ENCODE peak calls at places on chromosomes 5 and 9, in four cellular contexts. H, F, N and W are unnamed samples.

GRCh38 chr9:124297553-124297905 is 39.8 kb downstream of the NEK6 start:
- DNase-seq in H (peak), F (peak), N (peak), W (peak)

GRCh38 chr5:28226407-28226806 is 1188.0 kb upstream of the CDH9 start:
- DNase-seq in H (no peak), F (no peak), N (no peak), W (no peak)

GRCh38 chr5:163880307-163880706 is 374.9 kb downstream of the MAT2B start:
- DNase-seq in H (no peak), F (no peak), N (no peak), W (no peak)

GRCh38 chr5:51621156-51621555 is 237.9 kb downstream of the ISL1 start:
- DNase-seq in H (no peak), F (no peak), N (no peak), W (no peak)

GRCh38 chr5:958701-959571 is 49.7 kb upstream of the NKD2 start:
- DNase-seq in H (peak), F (no peak), N (peak), W (peak)

GRCh38 chr9:125472926-125473701 is 211.5 kb downstream of the GAPVD1 start:
- DNase-seq in H (no peak), F (no peak), N (no peak), W (no peak)

GRCh38 chr9:1871486-1872181 is 143.5 kb upstream of the SMARCA2 start:
- DNase-seq in H (no peak), F (no peak), N (no peak), W (no peak)

GRCh38 chr5:72402381-72402890 is 82.3 kb downstream of the PTCD2 start:
- DNase-seq in H (no peak), F (no peak), N (no peak), W (no peak)

GRCh38 chr5:137143244-137143605 is 355.9 kb downstream of the SPOCK1 start:
- DNase-seq in H (no peak), F (no peak), N (no peak), W (peak)

GRCh38 chr5:172541764-172542120 is 87.4 kb upstream of the SH3PXD2B start:
- DNase-seq in H (no peak), F (no peak), N (no peak), W (no peak)

GRCh38 chr9:91273853-91274552 is 87.7 kb downstream of the AUH start:
- DNase-seq in H (no peak), F (no peak), N (no peak), W (no peak)

GRCh38 chr5:170572453-170572852 is 68.6 kb downstream of the KCNIP1 start:
- DNase-seq in H (no peak), F (no peak), N (no peak), W (no peak)

GRCh38 chr5:1961952-1962595 is 79.3 kb upstream of the IRX4 start:
- DNase-seq in H (no peak), F (peak), N (no peak), W (no peak)

GRCh38 chr9:132114102-132114707 is 34.5 kb upstream of the MED27 start:
- DNase-seq in H (peak), F (peak), N (peak), W (no peak)

GRCh38 chr5:4258170-4258569 is 662.5 kb downstream of the IRX1 start:
- DNase-seq in H (no peak), F (no peak), N (no peak), W (no peak)

GRCh38 chr9:12719431-12719830 is 26.2 kb downstream of the TYRP1 start:
- DNase-seq in H (no peak), F (no peak), N (no peak), W (no peak)

GRCh38 chr5:53090229-53090628 is 19.3 kb downstream of the MOCS2 start:
- DNase-seq in H (no peak), F (no peak), N (no peak), W (no peak)

GRCh38 chr5:122262107-122262506 is 49.9 kb upstream of the SNCAIP start:
- DNase-seq in H (no peak), F (no peak), N (no peak), W (no peak)

GRCh38 chr5:161804263-161804662 is 43.7 kb upstream of the GABRA1 start:
- DNase-seq in H (no peak), F (no peak), N (no peak), W (no peak)

GRCh38 chr5:83900307-83900706 is 179.7 kb upstream of the HAPLN1 start:
- DNase-seq in H (no peak), F (no peak), N (no peak), W (no peak)

GRCh38 chr9:107486674-107487520 is 2.7 kb downstream of the KLF4 start:
- DNase-seq in H (peak), F (no peak), N (peak), W (no peak)

GRCh38 chr5:74966151-74967050 is 86.0 kb downstream of the GCNT4 start:
- DNase-seq in H (no peak), F (no peak), N (peak), W (no peak)

GRCh38 chr9:131347376-131348020 is 46.4 kb upstream of the PRRC2B start:
- DNase-seq in H (no peak), F (no peak), N (no peak), W (no peak)

GRCh38 chr9:99004717-99005460 is 61.2 kb downstream of the COL15A1 start:
- DNase-seq in H (no peak), F (no peak), N (no peak), W (no peak)

GRCh38 chr5:168017313-168017712 is 274.1 kb upstream of the WWC1 start:
- DNase-seq in H (no peak), F (no peak), N (no peak), W (no peak)
- H3K27ac ChIP-seq in H (no peak), F (no peak), N (no peak), W (no peak)

GRCh38 chr5:180208038-180208434 is 975 bp downstream of the RASGEF1C start:
- DNase-seq in H (no peak), F (no peak), N (no peak), W (no peak)

GRCh38 chr5:180207593-180207992 is 1.4 kb downstream of the RASGEF1C start:
- DNase-seq in H (no peak), F (no peak), N (no peak), W (no peak)

GRCh38 chr5:180209137-180209581 is at the start of gene RASGEF1C:
- DNase-seq in H (peak), F (no peak), N (peak), W (no peak)

GRCh38 chr5:180206993-180207392 is 2.0 kb downstream of the RASGEF1C start:
- DNase-seq in H (no peak), F (no peak), N (no peak), W (no peak)

GRCh38 chr5:180208435-180209081 is 453 bp downstream of the RASGEF1C start:
- DNase-seq in H (no peak), F (no peak), N (no peak), W (no peak)
- H3K27ac ChIP-seq in H (no peak), F (no peak), N (no peak), W (no peak)

GRCh38 chr9:136438548-136438908 is 1.1 kb downstream of the INPP5E start:
- DNase-seq in H (no peak), F (no peak), N (no peak), W (no peak)
- H3K27ac ChIP-seq in H (peak), F (peak), N (peak), W (peak)

GRCh38 chr9:37451628-37452027 is 13.6 kb downstream of the ZBTB5 start:
- DNase-seq in H (no peak), F (no peak), N (no peak), W (no peak)
- H3K27ac ChIP-seq in H (no peak), F (peak), N (no peak), W (no peak)

GRCh38 chr5:158414333-158414762 is 555.4 kb upstream of the CLINT1 start:
- DNase-seq in H (peak), F (no peak), N (no peak), W (no peak)

GRCh38 chr5:158410976-158411375 is 552.0 kb upstream of the CLINT1 start:
- DNase-seq in H (no peak), F (no peak), N (no peak), W (no peak)

GRCh38 chr5:158409507-158409906 is 550.6 kb upstream of the CLINT1 start:
- DNase-seq in H (no peak), F (no peak), N (no peak), W (no peak)

GRCh38 chr5:158413125-158413680 is 554.3 kb upstream of the CLINT1 start:
- DNase-seq in H (no peak), F (no peak), N (no peak), W (no peak)

GRCh38 chr5:158414780-158415179 is 555.8 kb upstream of the CLINT1 start:
- DNase-seq in H (no peak), F (no peak), N (no peak), W (no peak)
- H3K27ac ChIP-seq in H (no peak), F (peak), N (no peak), W (no peak)

DNA sequence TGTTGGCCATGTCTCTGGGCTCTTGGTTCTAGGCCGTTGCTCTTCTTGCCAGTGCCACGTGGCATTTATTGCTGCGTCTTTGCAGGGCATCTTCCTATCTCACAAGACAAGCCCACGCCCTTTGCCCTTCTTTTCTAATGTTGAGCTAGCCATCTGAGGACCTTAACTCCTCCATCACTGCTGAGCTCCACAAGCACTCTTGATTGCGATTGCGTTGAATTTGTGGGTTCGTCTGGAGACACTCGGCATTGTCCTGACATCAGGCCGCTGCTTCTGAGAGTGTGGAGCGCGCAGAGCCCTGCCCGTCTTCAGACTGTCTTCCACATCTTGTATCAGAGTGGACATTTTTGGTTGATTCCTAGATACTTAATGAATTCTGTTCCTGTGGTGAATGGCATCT is 14.5 kb upstream of the FCN1 start:
- DNase-seq in H (no peak), F (no peak), N (no peak), W (no peak)
- H3K27ac ChIP-seq in H (no peak), F (no peak), N (no peak), W (no peak)

DNA sequence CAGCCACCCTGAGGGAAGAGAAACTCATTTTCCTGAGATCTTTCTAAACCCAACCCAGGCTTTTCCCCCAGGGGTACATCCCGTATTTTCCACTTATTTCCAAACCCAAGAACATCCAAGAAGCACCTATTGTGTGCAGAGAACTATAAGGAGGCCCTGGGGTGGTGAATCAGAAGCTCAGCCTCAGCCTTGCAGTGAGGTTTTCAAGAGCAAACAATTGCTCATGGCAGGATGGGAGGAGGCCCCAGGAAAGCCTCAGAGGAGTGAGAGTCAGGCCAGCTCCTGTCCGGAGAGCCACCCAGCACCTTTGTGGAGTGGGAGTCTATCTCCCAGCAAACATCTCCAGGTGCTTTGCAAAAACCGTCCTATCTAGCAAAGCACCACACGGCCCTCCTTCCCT is 19.2 kb downstream of the NIPAL4 start:
- DNase-seq in H (no peak), F (no peak), N (no peak), W (no peak)
- H3K27ac ChIP-seq in H (no peak), F (no peak), N (peak), W (no peak)

GRCh38 chr5:58793888-58794287 is 211.0 kb downstream of the RAB3C start:
- DNase-seq in H (no peak), F (no peak), N (no peak), W (no peak)
- H3K27ac ChIP-seq in H (no peak), F (no peak), N (no peak), W (no peak)